ENCODE peak calls at places on chromosome 3, in six cellular contexts. B is HepG2, E is K562, F is A549, Q is endothelial cell of umbilical vein, C is GM12878. G is an unnamed sample.

GRCh38 chr3:139937674-139938279 is 2.8 kb downstream of the CLSTN2 start:
- DNase-seq in C (no peak), B (no peak), Q (peak), F (peak), E (peak), G (peak)

GRCh38 chr3:195086885-195087284 is 184.1 kb downstream of the XXYLT1 start:
- DNase-seq in C (no peak), E (no peak), Q (no peak), F (no peak), B (no peak), G (no peak)

GRCh38 chr3:157535667-157536066 is 32.5 kb upstream of the VEPH1 start:
- DNase-seq in F (no peak), C (no peak), E (no peak), Q (no peak), B (no peak), G (no peak)

GRCh38 chr3:177968891-177969290 is 567.3 kb upstream of the KCNMB2 start:
- DNase-seq in Q (no peak), F (peak), E (no peak), C (no peak), B (no peak), G (no peak)

GRCh38 chr3:182216311-182216970 is 504.7 kb downstream of the SOX2 start:
- DNase-seq in C (no peak), Q (no peak), F (no peak), E (no peak), B (no peak), G (no peak)

GRCh38 chr3:168117059-168117458 is 21.3 kb upstream of the GOLIM4 start:
- DNase-seq in C (no peak), E (no peak), Q (no peak), B (no peak), F (no peak), G (no peak)

GRCh38 chr3:53293867-53294266 is 38.0 kb upstream of the TKT start:
- DNase-seq in B (no peak), C (no peak), E (no peak), Q (no peak), F (no peak), G (no peak)

GRCh38 chr3:24272408-24272807 is 222.2 kb downstream of the THRB start:
- DNase-seq in Q (no peak), B (no peak), F (no peak), E (no peak), C (no peak), G (no peak)

GRCh38 chr3:27677554-27677953 is 44.6 kb downstream of the EOMES start:
- DNase-seq in B (no peak), C (no peak), E (no peak), Q (peak), F (peak), G (no peak)

GRCh38 chr3:30871720-30872119 is 22.7 kb downstream of the GADL1 start:
- DNase-seq in F (no peak), B (no peak), Q (no peak), E (no peak), C (no peak), G (no peak)

GRCh38 chr3:89474333-89475130 is 367.1 kb downstream of the EPHA3 start:
- DNase-seq in F (no peak), Q (no peak), E (no peak), C (no peak), B (no peak), G (no peak)

GRCh38 chr3:148389916-148390315 is 307.8 kb upstream of the AGTR1 start:
- DNase-seq in E (no peak), Q (no peak), C (no peak), B (no peak), F (no peak), G (no peak)

GRCh38 chr3:9732080-9732752 is 681 bp downstream of the BRPF1 start:
- DNase-seq in B (no peak), E (peak), F (no peak), C (no peak), Q (peak), G (peak)

GRCh38 chr3:120435621-120436020 is 15.2 kb downstream of the FSTL1 start:
- DNase-seq in E (no peak), B (no peak), Q (peak), C (no peak), F (peak), G (no peak)

GRCh38 chr3:111241960-111242359 is 170.3 kb downstream of the NECTIN3 start:
- DNase-seq in F (no peak), E (no peak), B (no peak), C (no peak), Q (no peak), G (no peak)

GRCh38 chr3:185207931-185208746 is 45.7 kb downstream of the EHHADH start:
- DNase-seq in B (no peak), F (no peak), C (peak), Q (no peak), E (no peak), G (no peak)

GRCh38 chr3:146783446-146783845 is 178.3 kb upstream of the PLSCR5 start:
- DNase-seq in F (no peak), C (no peak), E (no peak), Q (no peak), B (no peak), G (no peak)

GRCh38 chr3:81974754-81975153 is 213.3 kb upstream of the GBE1 start:
- DNase-seq in B (no peak), Q (no peak), E (no peak), C (peak), F (no peak), G (no peak)

GRCh38 chr3:176789281-176789705 is 408.0 kb downstream of the TBL1XR1 start:
- DNase-seq in F (no peak), E (no peak), B (no peak), Q (no peak), C (no peak), G (no peak)

GRCh38 chr3:102299125-102299877 is 135.5 kb upstream of the ZPLD1 start:
- DNase-seq in B (no peak), Q (no peak), C (peak), E (no peak), F (no peak), G (no peak)

GRCh38 chr3:102237838-102238237 is 197.0 kb upstream of the ZPLD1 start:
- DNase-seq in E (no peak), C (no peak), Q (no peak), F (no peak), B (no peak), G (no peak)

GRCh38 chr3:126570103-126570541 is 11.4 kb upstream of the C3orf22 start:
- DNase-seq in C (no peak), Q (no peak), B (peak), E (no peak), F (no peak), G (no peak)

DNA sequence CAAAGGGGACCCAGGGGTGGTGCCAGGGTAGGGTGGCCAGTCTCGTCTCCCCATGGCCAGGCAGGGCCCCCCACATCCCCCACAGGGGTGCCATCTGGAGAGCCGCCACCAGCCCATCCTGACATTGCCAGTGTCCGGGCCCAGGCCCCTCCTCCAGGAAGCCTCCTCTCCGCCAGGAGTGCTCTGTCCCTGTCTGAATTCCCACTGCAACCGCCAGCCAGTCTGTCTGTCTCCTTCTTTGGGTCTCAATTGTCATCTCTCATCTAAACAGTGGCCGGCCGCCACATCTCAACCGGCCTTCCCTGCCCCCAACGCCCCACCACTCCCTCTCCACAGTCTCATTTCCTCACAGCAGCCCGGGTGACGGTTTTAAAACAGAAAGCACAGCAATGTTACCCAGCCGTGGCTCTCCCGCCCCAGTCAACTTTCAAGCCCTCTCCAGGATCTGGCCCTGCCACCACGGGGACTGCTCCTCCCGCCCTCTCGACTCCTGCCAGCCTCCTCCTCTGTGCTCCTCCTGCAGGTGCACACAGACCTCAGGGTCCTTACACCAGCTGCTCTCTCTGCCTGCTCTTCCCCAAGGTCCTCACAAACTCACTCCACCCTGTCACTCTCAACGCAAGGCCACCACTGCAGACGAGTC is 57.0 kb downstream of the IQSEC1 start:
- DNase-seq in E (no peak), F (no peak), C (peak), Q (no peak), B (no peak), G (peak)
- TF ChIP-seq POLR2A in E (no peak), F (no peak), C (no peak), Q (no peak), B (no peak), G (no peak)

GRCh38 chr3:71784914-71785593 is at the start of gene PROK2:
- DNase-seq in E (no peak), B (no peak), C (no peak), F (no peak), Q (no peak), G (peak)
- H3K4me3 ChIP-seq in E (no peak), B (peak), C (no peak), F (peak), Q (no peak), G (peak)

GRCh38 chr3:108102420-108103039 is 11.7 kb upstream of the CD47 start:
- DNase-seq in E (no peak), F (no peak), B (no peak), C (no peak), Q (no peak), G (peak)
- TF ChIP-seq MYC in E (no peak), F (no peak), B (no peak), C (no peak), Q (no peak), G (no peak)

GRCh38 chr3:123698813-123699212 is 114.0 kb upstream of the HACD2 start:
- DNase-seq in Q (no peak), B (no peak), F (no peak), C (no peak), E (no peak), G (no peak)

GRCh38 chr3:123702720-123703119 is 117.9 kb upstream of the HACD2 start:
- DNase-seq in E (no peak), Q (no peak), F (no peak), C (no peak), B (peak), G (no peak)

GRCh38 chr3:123705886-123706285 is 121.0 kb upstream of the HACD2 start:
- DNase-seq in C (no peak), B (no peak), Q (no peak), F (no peak), E (no peak), G (no peak)

GRCh38 chr3:123696796-123697195 is 111.9 kb upstream of the HACD2 start:
- DNase-seq in C (no peak), F (no peak), B (no peak), Q (no peak), E (no peak), G (no peak)

GRCh38 chr3:123700791-123701712 is 116.2 kb upstream of the HACD2 start:
- DNase-seq in Q (no peak), B (no peak), E (no peak), C (no peak), F (no peak), G (no peak)
- TF ChIP-seq POLR2A in Q (no peak), B (no peak), E (no peak), C (no peak), F (no peak), G (no peak)

DNA sequence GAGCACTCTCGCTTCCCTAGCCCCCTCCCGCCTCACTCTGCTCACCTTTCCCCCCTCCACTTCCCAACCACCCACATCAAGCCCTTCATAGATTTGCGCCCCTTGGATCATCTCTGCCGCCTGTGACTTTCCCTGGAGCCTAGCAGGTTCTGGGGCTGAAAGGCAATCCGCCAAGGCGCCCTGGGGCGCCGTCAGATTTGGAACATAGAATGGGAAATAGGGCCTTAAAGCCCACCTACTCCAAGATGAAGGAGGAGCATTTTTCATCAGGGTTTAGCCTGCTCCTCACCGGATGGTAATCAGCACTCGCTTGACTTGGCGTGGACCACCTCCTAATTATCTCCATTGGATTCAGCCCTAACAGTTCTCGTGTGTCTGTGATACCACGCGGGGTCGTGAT is 1.3 kb downstream of the CPNE4 start:
- DNase-seq in Q (no peak), C (no peak), F (no peak), B (no peak), E (no peak), G (no peak)
- H3K4me3 ChIP-seq in Q (no peak), C (no peak), F (peak), B (no peak), E (no peak), G (no peak)

DNA sequence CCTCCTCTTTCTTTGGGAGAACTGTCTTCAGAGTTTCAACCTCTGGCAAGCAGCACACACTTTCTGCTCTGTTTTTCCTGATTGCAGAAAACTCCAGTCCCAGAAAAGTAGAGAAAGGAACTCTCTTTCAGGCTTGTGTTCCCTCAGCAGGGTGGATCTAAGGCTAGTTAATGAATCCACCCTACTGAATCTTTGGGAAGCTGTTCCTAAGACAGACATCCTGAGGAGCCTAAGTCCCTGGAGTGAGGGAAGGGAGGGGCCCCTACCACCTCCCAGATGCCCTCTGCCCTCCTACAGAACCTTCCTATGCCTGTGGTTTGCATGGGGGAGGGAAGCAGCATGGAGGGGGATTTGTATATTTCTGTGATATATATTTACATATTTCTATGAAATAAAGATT is 124.4 kb downstream of the ANO10 start:
- DNase-seq in C (no peak), Q (no peak), B (no peak), E (no peak), F (no peak), G (no peak)
- TF ChIP-seq MYC in C (no peak), Q (no peak), B (no peak), E (no peak), F (no peak), G (no peak)

DNA sequence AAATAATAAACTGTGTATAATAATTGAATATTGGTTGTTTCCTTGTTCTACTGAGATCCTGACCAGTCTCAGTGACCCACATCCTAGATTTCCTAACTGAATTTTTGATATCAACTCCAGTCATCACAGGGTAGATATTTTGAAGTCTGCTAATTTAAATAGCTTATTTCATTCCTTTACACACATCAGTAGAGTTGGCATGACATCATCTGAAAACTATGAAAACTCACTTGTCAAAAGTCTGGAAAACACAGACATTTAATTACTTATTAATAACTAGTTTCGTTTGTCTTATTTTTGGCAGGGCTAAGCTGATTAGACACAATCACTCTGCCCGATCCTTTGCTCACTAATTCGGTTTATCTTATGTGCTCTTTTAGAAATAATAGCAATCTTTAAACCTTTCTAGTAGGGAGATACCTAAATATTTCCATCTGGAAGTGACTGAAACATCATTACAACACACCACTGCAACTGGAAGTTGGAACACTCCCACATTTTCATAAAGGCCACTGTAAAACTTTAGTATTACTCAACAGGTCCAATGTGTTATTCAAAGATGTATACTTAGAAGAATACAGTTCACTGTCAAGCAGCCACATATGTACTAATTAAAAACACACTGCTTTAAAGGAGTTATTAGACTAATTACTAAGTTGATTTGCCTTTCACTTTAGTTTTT is 198.4 kb upstream of the ZNF717 start:
- DNase-seq in E (no peak), F (no peak), Q (no peak), B (no peak), C (no peak), G (no peak)
- TF ChIP-seq POLR2A in E (no peak), F (no peak), Q (no peak), B (no peak), C (no peak), G (no peak)

GRCh38 chr3:125316949-125317348 is 58.2 kb downstream of the ZNF148 start:
- DNase-seq in C (peak), B (no peak), F (no peak), E (no peak), Q (no peak), G (no peak)

GRCh38 chr3:125317761-125318496 is 57.2 kb downstream of the ZNF148 start:
- DNase-seq in B (no peak), E (no peak), Q (peak), C (no peak), F (no peak), G (no peak)

GRCh38 chr3:125318859-125319258 is 56.3 kb downstream of the ZNF148 start:
- DNase-seq in F (no peak), E (no peak), C (no peak), Q (no peak), B (no peak), G (no peak)

GRCh38 chr3:125319765-125320164 is 55.4 kb downstream of the ZNF148 start:
- DNase-seq in E (no peak), B (no peak), Q (no peak), F (no peak), C (no peak), G (no peak)

DNA sequence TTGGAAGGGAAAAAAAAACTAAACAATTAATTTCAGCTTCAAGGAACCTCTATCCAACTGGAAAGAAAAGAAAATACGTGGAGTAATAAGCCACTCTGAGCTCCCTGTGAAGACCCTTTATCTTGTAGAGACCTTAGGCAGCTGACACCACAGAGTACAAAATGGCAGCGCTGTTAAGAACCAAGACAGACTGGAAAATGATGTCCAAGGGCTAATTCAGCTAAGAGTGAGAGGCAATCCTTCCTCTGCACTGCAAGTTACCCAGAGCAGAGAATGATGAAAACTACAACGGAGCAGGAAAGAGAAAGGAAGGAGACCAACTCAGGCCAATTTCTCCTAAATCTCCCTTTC is 56.7 kb downstream of the ZNF148 start:
- DNase-seq in C (no peak), Q (no peak), F (no peak), B (no peak), E (no peak), G (no peak)
- H3K4me3 ChIP-seq in C (no peak), Q (no peak), F (no peak), B (no peak), E (no peak), G (no peak)

DNA sequence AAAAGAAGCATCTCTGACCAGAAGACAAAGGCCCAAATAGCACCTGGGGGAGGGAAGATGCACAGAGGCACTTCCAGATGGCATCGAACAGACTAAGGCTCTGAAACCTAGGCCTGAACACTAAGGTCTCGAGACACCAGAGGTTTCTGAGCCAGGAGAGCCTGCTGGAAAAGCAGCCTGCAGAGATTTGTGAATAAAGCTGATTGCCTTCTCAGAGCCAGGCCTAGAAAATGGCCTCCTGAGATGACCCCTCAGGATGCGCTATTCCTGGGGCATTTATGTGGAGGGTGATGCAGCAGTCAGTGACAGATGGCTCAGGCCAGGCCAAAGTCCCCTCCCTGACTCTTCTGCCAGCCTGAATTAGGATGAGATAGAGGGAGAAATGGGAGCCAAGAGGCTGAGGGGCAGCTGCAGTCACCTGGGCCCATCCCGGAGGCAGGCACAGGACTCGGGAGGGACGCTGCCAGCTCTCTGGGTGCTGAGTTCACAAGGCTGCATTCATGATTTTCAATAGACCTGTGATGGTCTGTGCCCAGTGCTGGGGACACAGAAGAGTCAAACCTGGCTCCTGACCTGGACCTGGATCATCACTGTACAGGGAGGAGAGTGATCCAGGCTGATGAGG is 6.9 kb downstream of the PRSS50 start:
- DNase-seq in C (no peak), F (no peak), E (no peak), B (no peak), Q (no peak), G (no peak)
- TF ChIP-seq MYC in C (no peak), F (no peak), E (no peak), B (no peak), Q (no peak), G (no peak)

G was measured in NB4.